ENCODE peak calls at places on chromosomes 16 and 17, in eight cellular contexts. One of them, this sample, is unnamed.

GRCh38 chr17:41456206-41456605 is 11.0 kb downstream of the KRT32 start:
- DNase-seq in HL-60: no peak
- DNase-seq in fibroblast of the aortic adventitia: no peak
- DNase-seq in A549: no peak
- DNase-seq in mammary epithelial cell: no peak
- DNase-seq in fibroblast of pulmonary artery: no peak
- DNase-seq in ovary: no peak
- DNase-seq in lower leg skin: no peak
- DNase-seq in this sample: no peak

GRCh38 chr16:20741555-20742285 is at the start of gene THUMPD1:
- DNase-seq in HL-60: peak; percentile 98
- DNase-seq in fibroblast of the aortic adventitia: peak; percentile 93
- DNase-seq in A549: peak; percentile 96
- DNase-seq in mammary epithelial cell: peak; percentile 89
- DNase-seq in fibroblast of pulmonary artery: peak; percentile 96
- DNase-seq in ovary: peak; percentile 96
- DNase-seq in lower leg skin: peak; percentile 99
- DNase-seq in this sample: peak; percentile 97

GRCh38 chr16:46857261-46857962 is 26.4 kb upstream of the C16orf87 start:
- DNase-seq in HL-60: peak; percentile 20
- DNase-seq in fibroblast of the aortic adventitia: peak; percentile 61
- DNase-seq in A549: peak; percentile 55
- DNase-seq in mammary epithelial cell: peak; percentile 21
- DNase-seq in fibroblast of pulmonary artery: peak; percentile 63
- DNase-seq in ovary: no peak
- DNase-seq in lower leg skin: no peak
- DNase-seq in this sample: peak; percentile 38

GRCh38 chr16:11264155-11264832 is 4.8 kb downstream of the TNP2 start:
- DNase-seq in HL-60: peak; percentile 59
- DNase-seq in fibroblast of the aortic adventitia: no peak
- DNase-seq in A549: no peak
- DNase-seq in mammary epithelial cell: no peak
- DNase-seq in fibroblast of pulmonary artery: no peak
- DNase-seq in ovary: no peak
- DNase-seq in lower leg skin: no peak
- DNase-seq in this sample: no peak

GRCh38 chr17:50257574-50258224 is 16.6 kb upstream of the TMEM92 start:
- DNase-seq in HL-60: no peak
- DNase-seq in fibroblast of the aortic adventitia: no peak
- DNase-seq in A549: no peak
- DNase-seq in mammary epithelial cell: no peak
- DNase-seq in fibroblast of pulmonary artery: no peak
- DNase-seq in ovary: peak; percentile 47
- DNase-seq in lower leg skin: peak; percentile 85
- DNase-seq in this sample: no peak

GRCh38 chr16:53664724-53665345 is 38.8 kb downstream of the RPGRIP1L start:
- DNase-seq in HL-60: no peak
- DNase-seq in fibroblast of the aortic adventitia: peak; percentile 94
- DNase-seq in A549: no peak
- DNase-seq in mammary epithelial cell: no peak
- DNase-seq in fibroblast of pulmonary artery: peak; percentile 83
- DNase-seq in ovary: no peak
- DNase-seq in lower leg skin: no peak
- DNase-seq in this sample: no peak

GRCh38 chr16:84007946-84008345 is 34.6 kb downstream of the SLC38A8 start:
- DNase-seq in HL-60: no peak
- DNase-seq in fibroblast of the aortic adventitia: no peak
- DNase-seq in A549: no peak
- DNase-seq in mammary epithelial cell: no peak
- DNase-seq in fibroblast of pulmonary artery: no peak
- DNase-seq in ovary: no peak
- DNase-seq in lower leg skin: no peak
- DNase-seq in this sample: no peak

GRCh38 chr16:70682239-70683145 is 3.4 kb downstream of the MTSS2 start:
- DNase-seq in HL-60: no peak
- DNase-seq in fibroblast of the aortic adventitia: no peak
- DNase-seq in A549: no peak
- DNase-seq in mammary epithelial cell: no peak
- DNase-seq in fibroblast of pulmonary artery: no peak
- DNase-seq in ovary: peak; percentile 40
- DNase-seq in lower leg skin: no peak
- DNase-seq in this sample: no peak

GRCh38 chr17:56653877-56654276 is 60.4 kb downstream of the NOG start:
- DNase-seq in HL-60: peak; percentile 65
- DNase-seq in fibroblast of the aortic adventitia: peak; percentile 2
- DNase-seq in A549: peak; percentile 54
- DNase-seq in mammary epithelial cell: peak; percentile 75
- DNase-seq in fibroblast of pulmonary artery: peak; percentile 11
- DNase-seq in ovary: no peak
- DNase-seq in lower leg skin: no peak
- DNase-seq in this sample: peak; percentile 52

GRCh38 chr16:88871349-88871702 is 4.9 kb upstream of the PABPN1L start:
- DNase-seq in HL-60: no peak
- DNase-seq in fibroblast of the aortic adventitia: no peak
- DNase-seq in A549: no peak
- DNase-seq in mammary epithelial cell: no peak
- DNase-seq in fibroblast of pulmonary artery: no peak
- DNase-seq in ovary: no peak
- DNase-seq in lower leg skin: no peak
- DNase-seq in this sample: no peak

GRCh38 chr17:6574689-6575595 is 18.6 kb upstream of the PITPNM3 start:
- DNase-seq in HL-60: peak; percentile 40
- DNase-seq in fibroblast of the aortic adventitia: peak; percentile 52
- DNase-seq in A549: no peak
- DNase-seq in mammary epithelial cell: peak; percentile 55
- DNase-seq in fibroblast of pulmonary artery: peak; percentile 65
- DNase-seq in ovary: peak; percentile 68
- DNase-seq in lower leg skin: peak; percentile 86
- DNase-seq in this sample: peak; percentile 52

GRCh38 chr17:44367626-44368025 is 4.0 kb upstream of the FAM171A2 start:
- DNase-seq in HL-60: no peak
- DNase-seq in fibroblast of the aortic adventitia: no peak
- DNase-seq in A549: no peak
- DNase-seq in mammary epithelial cell: no peak
- DNase-seq in fibroblast of pulmonary artery: no peak
- DNase-seq in ovary: no peak
- DNase-seq in lower leg skin: no peak
- DNase-seq in this sample: no peak

GRCh38 chr17:72362466-72363335 is 241.9 kb downstream of the SOX9 start:
- DNase-seq in HL-60: no peak
- DNase-seq in fibroblast of the aortic adventitia: peak; percentile 53
- DNase-seq in A549: peak; percentile 55
- DNase-seq in mammary epithelial cell: peak; percentile 98
- DNase-seq in fibroblast of pulmonary artery: peak; percentile 47
- DNase-seq in ovary: no peak
- DNase-seq in lower leg skin: no peak
- DNase-seq in this sample: no peak

GRCh38 chr17:50432125-50432762 is 6.2 kb downstream of the ACSF2 start:
- DNase-seq in HL-60: no peak
- DNase-seq in fibroblast of the aortic adventitia: no peak
- DNase-seq in A549: no peak
- DNase-seq in mammary epithelial cell: no peak
- DNase-seq in fibroblast of pulmonary artery: no peak
- DNase-seq in ovary: no peak
- DNase-seq in lower leg skin: no peak
- DNase-seq in this sample: no peak

GRCh38 chr17:72697602-72698146 is 394.8 kb downstream of the SLC39A11 start:
- DNase-seq in HL-60: no peak
- DNase-seq in fibroblast of the aortic adventitia: no peak
- DNase-seq in A549: no peak
- DNase-seq in mammary epithelial cell: no peak
- DNase-seq in fibroblast of pulmonary artery: no peak
- DNase-seq in ovary: no peak
- DNase-seq in lower leg skin: no peak
- DNase-seq in this sample: no peak

GRCh38 chr17:82787081-82787848 is 35.4 kb downstream of the TBCD start:
- DNase-seq in HL-60: no peak
- DNase-seq in fibroblast of the aortic adventitia: peak; percentile 96
- DNase-seq in A549: no peak
- DNase-seq in mammary epithelial cell: peak; percentile 97
- DNase-seq in fibroblast of pulmonary artery: no peak
- DNase-seq in ovary: no peak
- DNase-seq in lower leg skin: peak; percentile 94
- DNase-seq in this sample: no peak

GRCh38 chr16:31452631-31453106 is 6.6 kb upstream of the ARMC5 start:
- DNase-seq in HL-60: no peak
- DNase-seq in fibroblast of the aortic adventitia: peak; percentile 94
- DNase-seq in A549: no peak
- DNase-seq in mammary epithelial cell: peak; percentile 88
- DNase-seq in fibroblast of pulmonary artery: peak; percentile 92
- DNase-seq in ovary: peak; percentile 28
- DNase-seq in lower leg skin: peak; percentile 75
- DNase-seq in this sample: no peak

GRCh38 chr17:53749178-53749577 is 73.5 kb upstream of the KIF2B start:
- DNase-seq in HL-60: no peak
- DNase-seq in fibroblast of the aortic adventitia: peak; percentile 6
- DNase-seq in A549: no peak
- DNase-seq in mammary epithelial cell: peak; percentile 57
- DNase-seq in fibroblast of pulmonary artery: peak; percentile 3
- DNase-seq in ovary: no peak
- DNase-seq in lower leg skin: no peak
- DNase-seq in this sample: no peak

GRCh38 chr17:27657620-27658019 is 26.6 kb downstream of the LGALS9 start:
- DNase-seq in HL-60: no peak
- DNase-seq in fibroblast of the aortic adventitia: peak; percentile 23
- DNase-seq in A549: no peak
- DNase-seq in mammary epithelial cell: peak; percentile 7
- DNase-seq in fibroblast of pulmonary artery: peak; percentile 47
- DNase-seq in ovary: no peak
- DNase-seq in lower leg skin: no peak
- DNase-seq in this sample: no peak

DNA sequence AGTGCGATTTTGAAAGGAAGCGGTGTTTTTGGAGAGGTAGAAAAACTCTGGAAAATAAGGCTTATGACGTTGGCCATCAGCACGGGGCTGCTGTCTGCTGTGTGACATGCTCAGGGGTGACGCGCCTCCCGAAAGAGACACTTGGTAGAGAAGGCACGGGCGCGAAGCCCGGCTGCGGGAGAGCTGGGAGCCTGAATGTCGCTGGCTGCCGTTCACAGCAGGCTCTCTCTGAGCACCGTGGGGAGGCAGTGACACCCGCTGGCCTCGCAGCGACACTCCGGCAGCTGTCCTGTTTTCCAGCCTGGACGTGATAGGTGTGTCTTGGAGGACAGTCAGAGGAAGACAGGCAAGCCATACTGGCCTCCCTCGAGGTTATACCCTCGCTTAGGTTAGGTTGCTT is 759.1 kb upstream of the RBFOX1 start:
- DNase-seq in HL-60: no peak
- DNase-seq in fibroblast of the aortic adventitia: no peak
- DNase-seq in A549: no peak
- DNase-seq in mammary epithelial cell: no peak
- DNase-seq in fibroblast of pulmonary artery: no peak
- DNase-seq in ovary: no peak
- DNase-seq in lower leg skin: no peak
- DNase-seq in this sample: peak; percentile 83
- TF ChIP-seq CTCF in HL-60: no peak
- TF ChIP-seq CTCF in fibroblast of the aortic adventitia: no peak
- TF ChIP-seq CTCF in A549: no peak
- TF ChIP-seq CTCF in mammary epithelial cell: no peak
- TF ChIP-seq CTCF in fibroblast of pulmonary artery: no peak
- TF ChIP-seq CTCF in ovary: no peak
- TF ChIP-seq CTCF in lower leg skin: no peak
- TF ChIP-seq CTCF in this sample: peak; percentile 92

GRCh38 chr16:57628008-57628781 is at the start of gene ADGRG1:
- DNase-seq in HL-60: no peak
- DNase-seq in fibroblast of the aortic adventitia: peak; percentile 94
- DNase-seq in A549: peak; percentile 95
- DNase-seq in mammary epithelial cell: peak; percentile 98
- DNase-seq in fibroblast of pulmonary artery: peak; percentile 97
- DNase-seq in ovary: peak; percentile 63
- DNase-seq in lower leg skin: peak; percentile 93
- DNase-seq in this sample: peak; percentile 52

GRCh38 chr16:57629516-57630401 is 1.3 kb downstream of the ADGRG1 start:
- DNase-seq in HL-60: no peak
- DNase-seq in fibroblast of the aortic adventitia: no peak
- DNase-seq in A549: no peak
- DNase-seq in mammary epithelial cell: no peak
- DNase-seq in fibroblast of pulmonary artery: no peak
- DNase-seq in ovary: no peak
- DNase-seq in lower leg skin: no peak
- DNase-seq in this sample: no peak

GRCh38 chr16:57627184-57627871 is 1.1 kb upstream of the ADGRG1 start:
- DNase-seq in HL-60: no peak
- DNase-seq in fibroblast of the aortic adventitia: peak; percentile 71
- DNase-seq in A549: peak; percentile 64
- DNase-seq in mammary epithelial cell: peak; percentile 88
- DNase-seq in fibroblast of pulmonary artery: peak; percentile 75
- DNase-seq in ovary: no peak
- DNase-seq in lower leg skin: no peak
- DNase-seq in this sample: peak; percentile 40

GRCh38 chr16:57630402-57630787 is 2.0 kb downstream of the ADGRG1 start:
- DNase-seq in HL-60: no peak
- DNase-seq in fibroblast of the aortic adventitia: no peak
- DNase-seq in A549: no peak
- DNase-seq in mammary epithelial cell: no peak
- DNase-seq in fibroblast of pulmonary artery: no peak
- DNase-seq in ovary: no peak
- DNase-seq in lower leg skin: no peak
- DNase-seq in this sample: no peak

DNA sequence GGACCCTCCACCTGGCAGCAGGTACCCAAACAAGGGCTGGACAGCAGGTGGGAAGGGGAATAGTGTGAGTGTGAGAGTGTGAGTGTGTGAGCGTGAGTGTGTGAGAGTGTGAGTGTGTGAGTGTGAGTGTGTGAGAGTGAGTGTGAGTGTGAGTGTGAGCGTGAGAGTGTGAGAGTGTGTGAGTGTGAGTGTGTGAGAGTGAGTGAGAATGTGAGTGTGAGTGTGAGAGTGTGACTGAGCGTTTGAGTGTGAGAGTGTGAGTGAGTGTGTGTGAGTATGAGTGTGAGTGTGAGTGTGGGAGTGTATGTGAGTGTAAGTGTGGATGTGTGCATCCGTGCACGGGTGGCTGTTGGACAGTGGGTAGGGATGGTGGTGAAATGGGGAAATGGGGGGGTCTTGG is 352 bp downstream of the ADGRG1 start:
- DNase-seq in HL-60: no peak
- DNase-seq in fibroblast of the aortic adventitia: no peak
- DNase-seq in A549: no peak
- DNase-seq in mammary epithelial cell: no peak
- DNase-seq in fibroblast of pulmonary artery: no peak
- DNase-seq in ovary: no peak
- DNase-seq in lower leg skin: no peak
- DNase-seq in this sample: no peak
- H3K4me3 ChIP-seq in HL-60: no peak overlapping the region
- H3K4me3 ChIP-seq in fibroblast of the aortic adventitia: peak overlapping the region; percentile 61
- H3K4me3 ChIP-seq in A549: peak overlapping the region; percentile 44
- H3K4me3 ChIP-seq in mammary epithelial cell: peak overlapping the region; percentile 31
- H3K4me3 ChIP-seq in fibroblast of pulmonary artery: peak overlapping the region; percentile 43
- H3K4me3 ChIP-seq in ovary: peak overlapping the region; percentile 28
- H3K4me3 ChIP-seq in lower leg skin: peak overlapping the region; percentile 26
- H3K4me3 ChIP-seq in this sample: no peak overlapping the region

GRCh38 chr17:62740066-62740465 is 68.0 kb downstream of the MARCHF10 start:
- DNase-seq in HL-60: no peak
- DNase-seq in fibroblast of the aortic adventitia: no peak
- DNase-seq in A549: no peak
- DNase-seq in mammary epithelial cell: no peak
- DNase-seq in fibroblast of pulmonary artery: no peak
- DNase-seq in ovary: no peak
- DNase-seq in lower leg skin: no peak
- DNase-seq in this sample: no peak
- TF ChIP-seq CTCF in HL-60: no peak
- TF ChIP-seq CTCF in fibroblast of the aortic adventitia: no peak
- TF ChIP-seq CTCF in A549: no peak
- TF ChIP-seq CTCF in mammary epithelial cell: no peak
- TF ChIP-seq CTCF in fibroblast of pulmonary artery: no peak
- TF ChIP-seq CTCF in ovary: no peak
- TF ChIP-seq CTCF in lower leg skin: no peak
- TF ChIP-seq CTCF in this sample: no peak

GRCh38 chr16:23149993-23150364 is 727 bp upstream of the USP31 start:
- DNase-seq in HL-60: no peak
- DNase-seq in fibroblast of the aortic adventitia: no peak
- DNase-seq in A549: no peak
- DNase-seq in mammary epithelial cell: no peak
- DNase-seq in fibroblast of pulmonary artery: no peak
- DNase-seq in ovary: no peak
- DNase-seq in lower leg skin: no peak
- DNase-seq in this sample: no peak
- H3K4me3 ChIP-seq in HL-60: peak overlapping the region; percentile 85
- H3K4me3 ChIP-seq in fibroblast of the aortic adventitia: peak overlapping the region; percentile 85
- H3K4me3 ChIP-seq in A549: peak overlapping the region; percentile 64
- H3K4me3 ChIP-seq in mammary epithelial cell: peak overlapping the region; percentile 90
- H3K4me3 ChIP-seq in fibroblast of pulmonary artery: peak overlapping the region; percentile 75
- H3K4me3 ChIP-seq in ovary: peak overlapping the region; percentile 42
- H3K4me3 ChIP-seq in lower leg skin: no peak overlapping the region
- H3K4me3 ChIP-seq in this sample: peak overlapping the region; percentile 57